ENCODE peak calls at places on chromosomes 12 and 14, in ten cellular contexts. I is tibial nerve, J is A549, L is GM20000, K is psoas muscle, T is HFFc6, X is left ventricle myocardium inferior, M is cardiac muscle cell, Q is upper lobe of right lung, A is ovary. P is an unnamed sample.

GRCh38 chr14:78848234-78848820 is 678.2 kb downstream of the NRXN3 start:
- DNase-seq in T (peak; percentile 11), Q (no peak), J (peak; percentile 54), K (no peak), L (peak; percentile 29), M (peak; percentile 39), A (no peak), X (no peak), I (no peak), P (no peak)

GRCh38 chr14:70282666-70283065 is 76.8 kb downstream of the COX16 start:
- DNase-seq in A (no peak), J (no peak), I (no peak), K (no peak), X (no peak), L (no peak), Q (no peak), M (no peak), T (no peak), P (no peak)

GRCh38 chr12:48105321-48105866 is 485 bp downstream of the SENP1 start:
- DNase-seq in K (no peak), Q (no peak), X (no peak), L (no peak), A (no peak), I (no peak), M (no peak), T (peak; percentile 9), J (no peak), P (no peak)

GRCh38 chr12:78101181-78101876 is 270.6 kb downstream of the NAV3 start:
- DNase-seq in J (no peak), A (no peak), I (no peak), T (no peak), M (no peak), K (no peak), Q (no peak), L (no peak), X (no peak), P (no peak)

GRCh38 chr12:122523846-122524718 is 2.7 kb downstream of the RSRC2 start:
- DNase-seq in X (no peak), L (no peak), I (no peak), A (no peak), T (no peak), J (no peak), M (peak; percentile 22), K (no peak), Q (no peak), P (no peak)

GRCh38 chr14:29045237-29045636 is 278.6 kb downstream of the FOXG1 start:
- DNase-seq in J (no peak), K (no peak), X (no peak), Q (no peak), L (no peak), A (no peak), I (no peak), T (no peak), M (no peak), P (no peak)

GRCh38 chr12:105983622-105984325 is 155.0 kb downstream of the NUAK1 start:
- DNase-seq in M (peak; percentile 81), K (no peak), J (no peak), L (no peak), Q (no peak), I (no peak), T (peak; percentile 80), A (no peak), X (no peak), P (no peak)

GRCh38 chr12:109706747-109707469 is 6.7 kb upstream of the FAM222A start:
- DNase-seq in I (no peak), Q (no peak), L (no peak), K (no peak), T (no peak), X (no peak), J (no peak), M (no peak), A (no peak), P (no peak)

GRCh38 chr14:68688872-68689371 is 103.9 kb downstream of the ZFP36L1 start:
- DNase-seq in L (no peak), I (no peak), X (no peak), J (peak; percentile 58), Q (peak; percentile 41), A (peak; percentile 67), K (no peak), M (peak; percentile 77), T (peak; percentile 46), P (peak; percentile 70)

GRCh38 chr12:32102234-32102633 is 4.4 kb upstream of the BICD1 start:
- DNase-seq in I (no peak), J (no peak), Q (no peak), X (no peak), K (no peak), M (peak; percentile 64), T (no peak), A (no peak), L (no peak), P (no peak)

GRCh38 chr14:51860836-51861583 is 598 bp downstream of the GNG2 start:
- DNase-seq in J (no peak), L (no peak), A (no peak), M (peak; percentile 30), Q (no peak), K (no peak), X (no peak), I (no peak), T (peak; percentile 16), P (no peak)

GRCh38 chr14:96587823-96588385 is 85.7 kb downstream of the PAPOLA start:
- DNase-seq in T (no peak), L (no peak), X (no peak), I (no peak), Q (no peak), M (no peak), K (no peak), J (no peak), A (no peak), P (no peak)

GRCh38 chr14:54929556-54929955 is 26.9 kb upstream of the GCH1 start:
- DNase-seq in X (no peak), I (no peak), J (no peak), L (no peak), M (no peak), K (no peak), Q (no peak), A (no peak), T (no peak), P (no peak)

GRCh38 chr12:2267624-2268477 is 215.1 kb downstream of the CACNA1C start:
- DNase-seq in M (peak; percentile 59), X (no peak), T (no peak), L (no peak), K (peak; percentile 79), Q (no peak), I (peak; percentile 52), A (no peak), J (no peak), P (no peak)

GRCh38 chr12:19707948-19708409 is 268.7 kb downstream of the AEBP2 start:
- DNase-seq in M (no peak), I (no peak), T (peak; percentile 83), A (no peak), Q (no peak), J (peak; percentile 39), K (no peak), X (no peak), L (no peak), P (peak; percentile 36)
- TF ChIP-seq CTCF in M (no peak), I (no peak), T (peak; percentile 76), A (no peak), Q (no peak), J (no peak), K (no peak), X (no peak), L (no peak), P (no peak)

GRCh38 chr12:17352164-17352563 is 737.8 kb downstream of the RERGL start:
- DNase-seq in I (no peak), X (no peak), J (no peak), Q (no peak), T (no peak), A (no peak), K (no peak), L (no peak), M (no peak), P (no peak)
- TF ChIP-seq CTCF in I (no peak), X (no peak), J (no peak), Q (no peak), T (peak; percentile 10), A (no peak), K (no peak), L (no peak), M (no peak), P (no peak)

DNA sequence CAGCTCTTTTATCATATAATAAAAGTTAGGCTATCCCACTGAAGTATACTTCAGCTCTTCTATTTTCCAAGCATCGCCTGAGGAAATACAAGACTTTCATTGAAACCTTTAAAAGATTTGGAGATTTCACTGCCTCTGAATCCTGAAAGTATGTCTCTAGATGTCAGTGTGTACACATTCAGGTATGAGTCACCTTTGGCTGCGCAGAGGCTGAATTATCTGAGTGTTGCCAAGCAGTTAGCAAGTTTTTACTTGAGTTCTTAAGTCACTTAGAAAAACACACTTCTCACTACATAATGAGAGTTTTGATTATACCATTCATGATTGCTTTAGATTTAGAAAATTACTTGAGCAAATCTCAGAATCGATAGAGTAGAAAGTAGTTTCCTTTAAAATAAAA is 210.3 kb downstream of the TMTC2 start:
- DNase-seq in J (peak; percentile 45), Q (no peak), I (no peak), T (no peak), A (no peak), M (peak; percentile 37), L (no peak), K (no peak), X (no peak), P (no peak)
- TF ChIP-seq CTCF in J (peak; percentile 20), Q (no peak), I (no peak), T (no peak), A (no peak), M (no peak), L (no peak), K (no peak), X (no peak), P (no peak)

DNA sequence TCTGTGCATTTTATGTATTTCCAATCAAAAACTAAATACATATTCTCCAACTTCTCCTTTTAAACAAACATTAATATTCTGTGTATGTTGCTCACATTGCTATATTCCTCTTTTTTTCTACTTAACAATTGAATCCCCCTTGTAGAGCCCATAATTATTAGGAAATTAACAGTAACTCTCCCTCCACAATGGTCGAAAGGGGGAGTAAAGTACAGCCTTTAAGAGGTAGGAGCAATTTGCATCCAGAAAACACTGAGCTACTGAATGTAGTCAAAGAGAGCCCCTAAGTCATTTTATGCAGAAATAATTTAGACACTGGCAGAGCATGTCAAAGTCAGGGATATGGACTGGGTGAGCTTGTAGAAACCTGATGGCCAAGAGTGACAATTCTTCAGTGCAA is 57.2 kb upstream of the SCN8A start:
- DNase-seq in Q (no peak), K (no peak), M (peak; percentile 44), I (no peak), T (no peak), X (no peak), J (peak; percentile 46), L (no peak), A (no peak), P (no peak)
- TF ChIP-seq CTCF in Q (no peak), K (no peak), M (peak; percentile 21), I (no peak), T (peak; percentile 51), X (no peak), J (peak; percentile 29), L (no peak), A (no peak), P (peak; percentile 36)

DNA sequence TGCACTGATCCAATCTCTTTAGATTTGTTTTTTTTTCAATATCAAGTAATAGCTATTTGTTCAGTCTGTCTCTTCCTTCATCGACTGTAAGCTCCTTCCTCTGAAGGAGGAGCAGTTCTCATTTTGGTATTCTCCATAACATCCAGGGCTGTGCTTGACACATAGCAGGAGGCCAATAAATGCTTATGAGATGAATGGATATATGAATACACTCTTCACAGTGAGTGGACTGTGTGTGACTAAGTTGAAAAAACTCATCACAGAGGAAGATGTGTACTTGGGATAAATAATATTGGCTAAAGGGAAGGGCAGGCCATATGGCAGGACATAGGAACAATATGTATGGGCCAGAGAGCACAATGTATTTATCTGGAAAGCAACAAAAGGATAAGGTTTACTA is 205.3 kb upstream of the PRICKLE1 start:
- DNase-seq in X (no peak), J (no peak), K (no peak), L (no peak), I (no peak), M (no peak), T (peak; percentile 57), A (no peak), Q (no peak), P (no peak)
- TF ChIP-seq CTCF in X (no peak), J (no peak), K (no peak), L (no peak), I (no peak), M (no peak), T (no peak), A (no peak), Q (no peak), P (no peak)